ENCODE peak calls at places on chromosomes 13 and 19, in nine cellular contexts. L is cardiac muscle cell; J is neuronal stem cell; H is esophagus squamous epithelium; F is lower lobe of right lung; P is CD8-positive, alpha-beta memory T cell; B is psoas muscle; D is WERI-Rb-1; K is A549. X is an unnamed sample.

GRCh38 chr13:34577051-34577450 is 365.0 kb upstream of the NBEA start:
- DNase-seq in L (no peak), K (no peak), D (no peak), F (no peak), B (no peak), P (no peak), J (no peak), H (no peak), X (no peak)

GRCh38 chr13:43786766-43787517 is at the start of gene ENOX1:
- DNase-seq in P (no peak), L (peak; percentile 86), F (peak; percentile 46), J (peak; percentile 64), B (peak; percentile 62), K (peak; percentile 13), D (peak; percentile 68), H (no peak), X (peak; percentile 46)

GRCh38 chr19:31955884-31956283 is 389.5 kb upstream of the ZNF507 start:
- DNase-seq in H (no peak), L (no peak), J (no peak), B (no peak), K (no peak), F (no peak), D (no peak), P (no peak), X (no peak)

GRCh38 chr13:40539954-40540706 is 126.3 kb downstream of the FOXO1 start:
- DNase-seq in D (no peak), J (peak; percentile 29), H (no peak), L (no peak), K (peak; percentile 30), F (no peak), P (no peak), B (no peak), X (no peak)

GRCh38 chr13:110118106-110118505 is 188.9 kb downstream of the COL4A1 start:
- DNase-seq in D (no peak), F (no peak), H (no peak), P (no peak), B (no peak), L (no peak), J (no peak), K (no peak), X (no peak)

GRCh38 chr13:69704311-69704710 is 403.3 kb upstream of the ATXN8OS start:
- DNase-seq in K (no peak), B (no peak), D (no peak), F (no peak), J (no peak), L (no peak), H (no peak), P (no peak), X (no peak)

GRCh38 chr19:54803410-54803809 is at the start of gene KIR2DL4:
- DNase-seq in B (no peak), D (no peak), P (no peak), F (no peak), L (no peak), K (no peak), J (no peak), H (no peak), X (no peak)

GRCh38 chr19:55014714-55015113 is 23.4 kb downstream of the GP6 start:
- DNase-seq in P (peak; percentile 7), D (no peak), L (no peak), J (no peak), K (no peak), F (no peak), H (no peak), B (no peak), X (peak; percentile 54)

GRCh38 chr19:42132851-42133528 is 744 bp upstream of the POU2F2 start:
- DNase-seq in F (peak; percentile 77), J (peak; percentile 72), B (peak; percentile 68), D (peak; percentile 65), P (peak; percentile 80), H (no peak), K (peak; percentile 95), L (peak; percentile 70), X (peak; percentile 78)

GRCh38 chr13:113122571-113123225 is at the start of gene F10:
- DNase-seq in F (peak; percentile 48), L (peak; percentile 52), K (no peak), D (peak; percentile 84), P (no peak), H (no peak), J (no peak), B (peak; percentile 46), X (peak; percentile 90)

GRCh38 chr13:48431987-48432615 is 19.2 kb upstream of the LPAR6 start:
- DNase-seq in B (no peak), H (no peak), K (no peak), D (no peak), J (no peak), P (no peak), L (no peak), F (no peak), X (no peak)

GRCh38 chr13:37295046-37295445 is 189.6 kb upstream of the CSNK1A1L start:
- DNase-seq in H (no peak), B (peak; percentile 37), L (no peak), D (no peak), F (no peak), J (no peak), P (no peak), K (no peak), X (no peak)

GRCh38 chr19:30449673-30450072 is 77.5 kb downstream of the ZNF536 start:
- DNase-seq in H (no peak), J (peak; percentile 62), K (no peak), P (no peak), F (no peak), B (no peak), D (no peak), L (no peak), X (no peak)
- H3K4me3 ChIP-seq in H (no peak overlapping the region), J (no peak overlapping the region), K (no peak overlapping the region), P (no peak overlapping the region), F (no peak overlapping the region), B (peak overlapping the region; percentile 42), D (no peak overlapping the region), L (no peak overlapping the region), X (no peak overlapping the region)

GRCh38 chr19:16337809-16338469 is 13.3 kb downstream of the KLF2 start:
- DNase-seq in J (no peak), F (no peak), B (no peak), K (no peak), L (no peak), P (no peak), H (no peak), D (no peak), X (no peak)

GRCh38 chr19:16340092-16340491 is 15.5 kb downstream of the KLF2 start:
- DNase-seq in H (no peak), J (no peak), B (no peak), D (no peak), K (no peak), F (no peak), P (no peak), L (no peak), X (no peak)

GRCh38 chr19:16340654-16341053 is 16.0 kb downstream of the KLF2 start:
- DNase-seq in B (no peak), J (no peak), P (no peak), L (no peak), D (no peak), K (no peak), H (no peak), F (no peak), X (no peak)

GRCh38 chr19:16338470-16339360 is 14.1 kb downstream of the KLF2 start:
- DNase-seq in J (no peak), F (peak; percentile 73), K (peak; percentile 66), D (no peak), H (no peak), B (peak; percentile 51), L (no peak), P (peak; percentile 48), X (no peak)

GRCh38 chr19:16339361-16339725 is 14.7 kb downstream of the KLF2 start:
- DNase-seq in J (no peak), L (no peak), F (no peak), K (no peak), P (no peak), D (no peak), B (no peak), H (no peak), X (no peak)
- H3K27ac ChIP-seq in J (no peak overlapping the region), L (no peak overlapping the region), F (peak overlapping the region; percentile 63), K (peak overlapping the region; percentile 51), P (peak overlapping the region; percentile 50), D (no peak overlapping the region), B (peak overlapping the region; percentile 27), H (peak overlapping the region; percentile 50), X (no peak overlapping the region)

DNA sequence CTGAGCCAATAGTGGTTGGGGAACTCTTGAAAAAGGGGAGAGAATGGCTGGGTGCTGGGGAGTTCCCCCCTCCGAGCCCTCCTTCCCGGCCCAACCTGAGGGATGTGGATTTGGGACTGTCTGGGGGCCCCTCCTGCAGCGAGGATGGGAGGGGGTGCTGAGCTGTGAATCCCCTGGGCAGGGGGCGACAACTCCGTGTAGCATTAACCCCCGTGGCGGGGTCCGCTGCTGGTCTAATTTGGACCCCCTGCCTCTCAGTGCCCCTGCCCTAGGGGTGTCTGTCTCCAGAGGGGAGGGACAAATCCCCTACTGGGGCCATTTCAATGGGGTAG is 9.7 kb downstream of the MIDN start:
- DNase-seq in F (no peak), D (no peak), P (no peak), L (no peak), K (no peak), J (no peak), B (no peak), H (no peak), X (no peak)
- H3K4me3 ChIP-seq in F (peak overlapping the region; percentile 76), D (no peak overlapping the region), P (no peak overlapping the region), L (no peak overlapping the region), K (peak overlapping the region; percentile 29), J (no peak overlapping the region), B (no peak overlapping the region), H (no peak overlapping the region), X (no peak overlapping the region)

DNA sequence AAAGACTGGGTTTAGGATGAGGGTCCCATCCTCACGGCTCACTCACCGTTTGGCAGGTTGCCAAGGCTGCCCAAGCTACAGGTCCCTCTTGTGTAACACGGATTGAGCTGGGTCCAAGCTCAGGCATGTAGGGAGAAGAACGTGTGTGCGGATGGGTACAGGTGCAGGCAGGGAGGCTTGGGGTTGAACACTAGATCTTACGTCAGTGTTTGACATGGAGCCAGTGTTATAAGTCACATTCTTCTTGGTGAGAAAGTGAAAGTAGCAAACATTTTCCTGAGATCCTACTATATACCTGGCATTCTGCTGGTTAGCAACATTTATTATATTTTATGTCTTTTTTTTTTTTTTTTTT is 136.8 kb upstream of the RNF113B start:
- DNase-seq in D (no peak), K (no peak), L (no peak), P (no peak), J (no peak), B (no peak), H (no peak), F (no peak), X (peak; percentile 62)
- H3K27ac ChIP-seq in D (no peak overlapping the region), K (no peak overlapping the region), L (no peak overlapping the region), P (no peak overlapping the region), J (no peak overlapping the region), B (no peak overlapping the region), H (no peak overlapping the region), F (no peak overlapping the region), X (no peak overlapping the region)

GRCh38 chr19:39420769-39421168 is 8.3 kb downstream of the PLEKHG2 start:
- DNase-seq in H (no peak), L (no peak), P (no peak), K (no peak), F (no peak), D (no peak), B (no peak), J (no peak), X (no peak)
- H3K4me3 ChIP-seq in H (no peak overlapping the region), L (no peak overlapping the region), P (no peak overlapping the region), K (no peak overlapping the region), F (no peak overlapping the region), D (no peak overlapping the region), B (no peak overlapping the region), J (no peak overlapping the region), X (no peak overlapping the region)

GRCh38 chr19:15469513-15470297 is 5.4 kb upstream of the RASAL3 start:
- DNase-seq in L (no peak), P (peak; percentile 21), D (no peak), B (no peak), K (no peak), F (no peak), H (no peak), J (no peak), X (no peak)
- H3K27ac ChIP-seq in L (no peak overlapping the region), P (no peak overlapping the region), D (no peak overlapping the region), B (no peak overlapping the region), K (no peak overlapping the region), F (no peak overlapping the region), H (no peak overlapping the region), J (no peak overlapping the region), X (no peak overlapping the region)

X was measured in right lobe of liver.